ENCODE peak calls at places on chromosomes 13 and 19, in ten cellular contexts. O, K, F, Z, U, R, T, V, H and I are unnamed samples.

GRCh38 chr13:28299941-28300340 is 161.6 kb downstream of the PAN3 start:
- DNase-seq in O (no peak), K (no peak), F (no peak), Z (no peak), U (no peak), R (no peak), T (no peak), V (no peak), H (no peak), I (peak)

GRCh38 chr19:45952691-45953505 is 20.8 kb downstream of the NOVA2 start:
- DNase-seq in O (peak), K (peak), F (peak), Z (no peak), U (no peak), R (no peak), T (peak), V (peak), H (peak), I (peak)

GRCh38 chr19:7140137-7140536 is 70.6 kb downstream of the ZNF557 start:
- DNase-seq in O (no peak), K (no peak), F (no peak), Z (no peak), U (no peak), R (no peak), T (no peak), V (no peak), H (no peak), I (no peak)

GRCh38 chr13:33258437-33259193 is 26.9 kb downstream of the STARD13 start:
- DNase-seq in O (no peak), K (no peak), F (no peak), Z (no peak), U (no peak), R (no peak), T (peak), V (no peak), H (no peak), I (peak)

GRCh38 chr13:93238711-93239110 is 12.1 kb downstream of the GPC6 start:
- DNase-seq in O (no peak), K (no peak), F (no peak), Z (no peak), U (no peak), R (no peak), T (no peak), V (no peak), H (no peak), I (no peak)

GRCh38 chr19:20279516-20279915 is 112.5 kb downstream of the ZNF486 start:
- DNase-seq in O (no peak), K (no peak), F (no peak), Z (no peak), U (no peak), R (no peak), T (no peak), V (no peak), H (no peak), I (no peak)

GRCh38 chr13:103698000-103698399 is 631.8 kb upstream of the SLC10A2 start:
- DNase-seq in O (no peak), K (no peak), F (no peak), Z (no peak), U (no peak), R (no peak), T (no peak), V (no peak), H (no peak), I (no peak)

GRCh38 chr19:16417660-16418596 is 53.8 kb downstream of the EPS15L1 start:
- DNase-seq in O (peak), K (peak), F (peak), Z (peak), U (peak), R (peak), T (peak), V (peak), H (peak), I (peak)

GRCh38 chr19:18439910-18440237 is 1.9 kb upstream of the ISYNA1 start:
- DNase-seq in O (no peak), K (no peak), F (no peak), Z (no peak), U (no peak), R (no peak), T (no peak), V (no peak), H (no peak), I (no peak)

GRCh38 chr19:19403373-19403901 is 2.0 kb upstream of the GATAD2A start:
- DNase-seq in O (no peak), K (no peak), F (no peak), Z (no peak), U (no peak), R (no peak), T (no peak), V (no peak), H (no peak), I (peak)

GRCh38 chr13:49494645-49495044 is 1.1 kb upstream of the PHF11 start:
- DNase-seq in O (no peak), K (no peak), F (no peak), Z (no peak), U (no peak), R (no peak), T (no peak), V (no peak), H (no peak), I (no peak)

GRCh38 chr19:36686365-36687213 is 823 bp upstream of the ZNF567 start:
- DNase-seq in O (no peak), K (no peak), F (no peak), Z (peak), U (no peak), R (no peak), T (peak), V (peak), H (no peak), I (no peak)

GRCh38 chr19:3008994-3009393 is 20.1 kb downstream of the TLE2 start:
- DNase-seq in O (no peak), K (no peak), F (no peak), Z (no peak), U (no peak), R (no peak), T (no peak), V (no peak), H (no peak), I (no peak)

GRCh38 chr13:36418022-36418805 is 14.1 kb upstream of the CCNA1 start:
- DNase-seq in O (no peak), K (no peak), F (no peak), Z (no peak), U (no peak), R (no peak), T (peak), V (no peak), H (no peak), I (peak)

GRCh38 chr13:53562419-53562818 is 533.8 kb downstream of the OLFM4 start:
- DNase-seq in O (no peak), K (no peak), F (no peak), Z (no peak), U (no peak), R (no peak), T (no peak), V (no peak), H (no peak), I (no peak)

GRCh38 chr19:1992759-1993260 is 22.7 kb downstream of the BTBD2 start:
- DNase-seq in O (peak), K (no peak), F (no peak), Z (no peak), U (no peak), R (no peak), T (no peak), V (peak), H (no peak), I (peak)

GRCh38 chr13:106588367-106588766 is 20.4 kb upstream of the ARGLU1 start:
- DNase-seq in O (no peak), K (no peak), F (no peak), Z (no peak), U (no peak), R (no peak), T (no peak), V (no peak), H (no peak), I (no peak)

GRCh38 chr19:31408460-31409124 is 59.4 kb upstream of the TSHZ3 start:
- DNase-seq in O (no peak), K (no peak), F (no peak), Z (no peak), U (no peak), R (no peak), T (peak), V (no peak), H (no peak), I (peak)

GRCh38 chr19:6682607-6683128 is 12.7 kb upstream of the TNFSF14 start:
- DNase-seq in O (no peak), K (no peak), F (no peak), Z (no peak), U (no peak), R (no peak), T (no peak), V (no peak), H (no peak), I (no peak)

GRCh38 chr13:108096301-108096700 is 119.0 kb downstream of the LIG4 start:
- DNase-seq in O (no peak), K (no peak), F (no peak), Z (no peak), U (no peak), R (no peak), T (no peak), V (no peak), H (no peak), I (no peak)

GRCh38 chr19:18157465-18158063 is 4.6 kb downstream of the PIK3R2 start:
- DNase-seq in O (peak), K (no peak), F (no peak), Z (peak), U (no peak), R (no peak), T (no peak), V (no peak), H (peak), I (no peak)

GRCh38 chr13:70218618-70219017 is 110.4 kb upstream of the KLHL1 start:
- DNase-seq in O (no peak), K (no peak), F (no peak), Z (no peak), U (no peak), R (no peak), T (no peak), V (no peak), H (no peak), I (no peak)

GRCh38 chr13:40438022-40438692 is 228.3 kb downstream of the FOXO1 start:
- DNase-seq in O (no peak), K (no peak), F (no peak), Z (no peak), U (no peak), R (no peak), T (no peak), V (no peak), H (no peak), I (no peak)

GRCh38 chr13:28744091-28744536 is 25.3 kb upstream of the SLC46A3 start:
- DNase-seq in O (peak), K (no peak), F (no peak), Z (no peak), U (no peak), R (no peak), T (peak), V (no peak), H (no peak), I (peak)

GRCh38 chr19:42280761-42281174 is 11.7 kb downstream of the CIC start:
- DNase-seq in O (no peak), K (peak), F (no peak), Z (no peak), U (no peak), R (no peak), T (no peak), V (peak), H (no peak), I (peak)

GRCh38 chr19:506404-507285 is 652 bp upstream of the TPGS1 start:
- DNase-seq in O (peak), K (peak), F (peak), Z (peak), U (peak), R (peak), T (peak), V (peak), H (peak), I (peak)

GRCh38 chr13:80979035-80979641 is 638.2 kb upstream of the SPRY2 start:
- DNase-seq in O (peak), K (no peak), F (no peak), Z (peak), U (no peak), R (no peak), T (peak), V (peak), H (peak), I (peak)

GRCh38 chr13:40819797-40820315 is 30.4 kb downstream of the SLC25A15 start:
- DNase-seq in O (no peak), K (no peak), F (no peak), Z (no peak), U (no peak), R (no peak), T (no peak), V (no peak), H (no peak), I (no peak)

GRCh38 chr13:109728061-109728460 is 58.3 kb downstream of the IRS2 start:
- DNase-seq in O (no peak), K (no peak), F (no peak), Z (no peak), U (no peak), R (no peak), T (no peak), V (no peak), H (no peak), I (no peak)

GRCh38 chr13:24923305-24923640 is 159.3 kb downstream of the RNF17 start:
- DNase-seq in O (no peak), K (no peak), F (no peak), Z (peak), U (no peak), R (no peak), T (peak), V (no peak), H (no peak), I (peak)

GRCh38 chr13:74032325-74032724 is 101.9 kb downstream of the KLF12 start:
- DNase-seq in O (no peak), K (no peak), F (no peak), Z (no peak), U (no peak), R (no peak), T (no peak), V (no peak), H (no peak), I (no peak)